ENCODE peak calls at places on chromosome 16, in nine cellular contexts. N is foreskin fibroblast, C is ascending aorta, H is PC-3, L is heart left ventricle, J is fibroblast of the aortic adventitia, W is HFFc6, E is nephron progenitor cell, U is heart right ventricle. G is an unnamed sample.

GRCh38 chr16:85334718-85335583 is 222.7 kb upstream of the CIBAR2 start:
- DNase-seq in N (no peak), C (no peak), H (peak), L (no peak), J (no peak), W (no peak), E (peak), U (no peak), G (peak)

GRCh38 chr16:30760577-30761426 is 1.1 kb downstream of the CFAP119 start:
- DNase-seq in N (no peak), C (no peak), H (no peak), L (no peak), J (no peak), W (no peak), E (no peak), U (no peak), G (no peak)

GRCh38 chr16:50839920-50840729 is 98.2 kb downstream of the CYLD start:
- DNase-seq in N (no peak), C (no peak), H (no peak), L (no peak), J (no peak), W (no peak), E (no peak), U (no peak), G (no peak)

GRCh38 chr16:89199241-89200123 is 855 bp downstream of the SLC22A31 start:
- DNase-seq in N (no peak), C (no peak), H (no peak), L (no peak), J (no peak), W (no peak), E (no peak), U (no peak), G (no peak)

GRCh38 chr16:55779391-55780094 is 53.4 kb downstream of the CES1 start:
- DNase-seq in N (no peak), C (no peak), H (no peak), L (no peak), J (no peak), W (no peak), E (no peak), U (no peak), G (no peak)

GRCh38 chr16:59154295-59154694 is 420.2 kb upstream of the GOT2 start:
- DNase-seq in N (no peak), C (no peak), H (no peak), L (no peak), J (no peak), W (no peak), E (no peak), U (no peak), G (no peak)

GRCh38 chr16:85373741-85374570 is 239.2 kb upstream of the GSE1 start:
- DNase-seq in N (no peak), C (no peak), H (no peak), L (no peak), J (no peak), W (no peak), E (no peak), U (no peak), G (no peak)

GRCh38 chr16:77233799-77234502 is 34.7 kb downstream of the SYCE1L start:
- DNase-seq in N (no peak), C (no peak), H (no peak), L (no peak), J (no peak), W (no peak), E (no peak), U (no peak), G (no peak)

GRCh38 chr16:74850027-74850426 is 75.4 kb upstream of the FA2H start:
- DNase-seq in N (no peak), C (no peak), H (no peak), L (no peak), J (no peak), W (no peak), E (no peak), U (no peak), G (no peak)

GRCh38 chr16:14225457-14225856 is 154.3 kb downstream of the MRTFB start:
- DNase-seq in N (no peak), C (no peak), H (no peak), L (no peak), J (no peak), W (no peak), E (no peak), U (no peak), G (no peak)

GRCh38 chr16:1509307-1510221 is 16.4 kb downstream of the TELO2 start:
- DNase-seq in N (no peak), C (peak), H (no peak), L (peak), J (no peak), W (no peak), E (no peak), U (peak), G (no peak)

GRCh38 chr16:53664724-53665345 is 38.8 kb downstream of the RPGRIP1L start:
- DNase-seq in N (peak), C (no peak), H (no peak), L (no peak), J (peak), W (peak), E (no peak), U (no peak), G (no peak)

GRCh38 chr16:70529051-70529777 is 5.6 kb downstream of the SF3B3 start:
- DNase-seq in N (peak), C (no peak), H (peak), L (no peak), J (peak), W (peak), E (no peak), U (no peak), G (peak)
- TF ChIP-seq CTCF in N (peak), C (peak), H (peak), L (peak), J (peak), W (peak), E (peak), U (peak), G (no peak)

GRCh38 chr16:21684199-21684598 is 20.4 kb downstream of the OTOA start:
- DNase-seq in N (no peak), C (no peak), H (no peak), L (no peak), J (no peak), W (no peak), E (no peak), U (no peak), G (peak)
- TF ChIP-seq CTCF in N (peak), C (no peak), H (peak), L (peak), J (peak), W (peak), E (peak), U (no peak), G (peak)

DNA sequence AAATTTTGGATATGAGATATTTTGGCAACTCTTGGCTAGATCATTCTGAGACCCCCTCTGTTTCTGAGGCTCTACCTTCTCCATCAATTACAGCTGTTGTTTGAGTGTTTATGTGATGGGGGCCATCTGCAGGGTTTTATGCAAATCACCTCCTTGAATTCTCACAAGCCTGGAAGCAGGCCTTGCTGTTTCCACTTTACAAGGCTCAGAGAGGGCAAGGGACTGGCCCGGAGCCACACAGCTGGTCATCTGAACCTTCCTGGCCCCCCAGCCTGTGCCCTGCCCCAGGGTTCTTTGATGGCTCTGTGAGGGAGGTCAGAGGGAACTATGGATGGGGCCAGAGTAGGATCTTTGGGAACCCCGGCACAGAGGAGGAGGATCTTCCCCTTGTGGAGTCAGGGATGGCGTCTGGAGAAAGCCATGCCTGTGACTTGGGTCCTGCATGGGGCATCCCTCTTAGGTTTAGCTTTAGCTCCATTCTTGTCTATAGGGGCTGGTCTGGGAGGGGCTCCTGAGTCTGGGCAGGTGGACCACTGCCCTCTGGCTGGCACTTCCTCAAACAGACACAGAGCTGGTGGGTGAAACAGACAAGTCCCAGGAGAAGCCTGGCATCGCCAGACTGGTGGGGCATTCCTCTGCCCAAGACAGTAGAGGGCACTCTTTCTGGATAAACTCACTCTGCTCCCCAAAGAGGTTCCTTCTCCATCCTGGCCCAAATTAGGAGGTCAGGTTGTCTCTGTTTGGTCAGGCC is 26.2 kb downstream of the IL21R start:
- DNase-seq in N (no peak), C (peak), H (no peak), L (no peak), J (no peak), W (no peak), E (no peak), U (no peak), G (no peak)
- TF ChIP-seq CTCF in N (no peak), C (no peak), H (peak), L (no peak), J (no peak), W (peak), E (no peak), U (peak), G (peak)

GRCh38 chr16:66127459-66128362 is 238.8 kb upstream of the CDH5 start:
- DNase-seq in N (no peak), C (no peak), H (peak), L (peak), J (no peak), W (no peak), E (peak), U (peak), G (no peak)
- TF ChIP-seq CTCF in N (no peak), C (no peak), H (no peak), L (peak), J (no peak), W (no peak), E (no peak), U (peak), G (no peak)

DNA sequence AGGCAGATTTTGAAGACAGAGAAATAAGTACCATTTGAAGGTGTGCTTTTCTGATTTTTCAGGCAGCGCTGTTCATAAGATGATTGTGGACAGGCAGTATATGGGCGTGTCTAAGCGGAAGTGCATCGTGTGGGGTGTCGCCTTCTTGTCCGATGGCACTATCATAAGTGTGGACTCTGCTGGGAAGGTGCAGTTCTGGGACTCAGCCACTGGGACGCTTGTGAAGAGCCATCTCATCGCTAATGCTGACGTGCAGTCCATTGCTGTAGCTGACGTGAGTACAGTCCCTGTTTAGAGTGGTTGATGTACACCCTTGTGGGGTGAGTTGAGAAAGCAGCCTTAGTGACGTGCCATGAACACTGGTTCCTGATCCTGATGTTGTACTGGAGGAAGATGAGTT is 10.7 kb downstream of the UTP4 start:
- DNase-seq in N (no peak), C (no peak), H (no peak), L (no peak), J (no peak), W (no peak), E (no peak), U (no peak), G (no peak)
- TF ChIP-seq CTCF in N (no peak), C (no peak), H (peak), L (no peak), J (peak), W (peak), E (no peak), U (no peak), G (no peak)

GRCh38 chr16:78256686-78257375 is 157.4 kb downstream of the WWOX start:
- DNase-seq in N (no peak), C (no peak), H (no peak), L (no peak), J (no peak), W (no peak), E (no peak), U (no peak), G (no peak)

GRCh38 chr16:78257376-78257728 is 157.9 kb downstream of the WWOX start:
- DNase-seq in N (no peak), C (no peak), H (no peak), L (no peak), J (no peak), W (no peak), E (peak), U (no peak), G (no peak)

GRCh38 chr16:78264642-78265041 is 165.2 kb downstream of the WWOX start:
- DNase-seq in N (no peak), C (no peak), H (no peak), L (no peak), J (no peak), W (no peak), E (no peak), U (no peak), G (no peak)

GRCh38 chr16:78258651-78259050 is 159.2 kb downstream of the WWOX start:
- DNase-seq in N (no peak), C (no peak), H (no peak), L (no peak), J (no peak), W (no peak), E (no peak), U (no peak), G (no peak)

DNA sequence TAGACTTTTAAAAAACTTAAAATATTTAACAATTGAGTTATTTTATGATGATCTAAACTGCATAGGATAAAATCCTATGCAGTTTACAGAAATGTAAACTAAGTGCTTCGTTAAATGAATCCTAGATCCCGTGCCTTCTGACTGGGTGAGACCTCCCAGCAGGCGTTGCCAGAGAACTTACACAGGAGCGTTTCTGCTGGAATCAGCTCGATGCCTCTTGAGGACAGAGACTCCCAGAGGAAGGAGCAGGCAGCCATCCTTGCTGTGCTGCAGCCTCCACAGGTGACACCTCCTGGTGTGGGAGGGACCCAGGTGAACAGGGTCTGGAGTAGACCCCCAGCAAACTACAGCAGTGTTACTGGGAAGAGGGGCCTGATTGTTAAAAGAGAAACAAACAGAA is 160.4 kb downstream of the WWOX start:
- DNase-seq in N (no peak), C (no peak), H (no peak), L (no peak), J (no peak), W (no peak), E (peak), U (no peak), G (no peak)
- TF ChIP-seq CTCF in N (no peak), C (no peak), H (no peak), L (no peak), J (no peak), W (no peak), E (no peak), U (no peak), G (no peak)

GRCh38 chr16:71559855-71560254 is 17.0 kb downstream of the TAT start:
- DNase-seq in N (no peak), C (no peak), H (no peak), L (no peak), J (no peak), W (no peak), E (no peak), U (no peak), G (no peak)
- TF ChIP-seq CTCF in N (no peak), C (no peak), H (no peak), L (no peak), J (no peak), W (no peak), E (no peak), U (no peak), G (no peak)

GRCh38 chr16:12215302-12216105 is 239.0 kb downstream of the SNX29 start:
- DNase-seq in N (no peak), C (no peak), H (no peak), L (no peak), J (no peak), W (no peak), E (no peak), U (no peak), G (no peak)
- TF ChIP-seq CTCF in N (peak), C (no peak), H (peak), L (peak), J (peak), W (peak), E (peak), U (peak), G (peak)

DNA sequence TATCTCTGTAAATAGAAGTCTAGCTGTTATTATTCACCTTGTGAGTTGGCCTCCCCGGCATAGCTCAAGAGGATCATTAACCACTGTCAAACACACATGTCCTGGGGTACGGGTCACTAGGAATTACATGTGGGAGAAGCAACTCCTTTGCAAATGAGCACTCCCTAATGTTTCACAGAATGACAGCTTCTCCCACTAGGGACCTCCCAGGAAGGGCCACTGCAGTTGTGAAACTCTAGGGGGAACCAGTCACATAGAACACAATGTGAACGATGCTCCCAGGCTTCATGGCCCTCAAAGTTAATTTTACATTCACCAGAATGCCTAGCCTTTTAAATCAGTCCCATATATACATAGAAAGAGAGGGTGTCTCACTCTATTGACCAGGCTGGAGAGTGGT is 12.4 kb upstream of the ZNF19 start:
- DNase-seq in N (no peak), C (no peak), H (no peak), L (no peak), J (no peak), W (no peak), E (no peak), U (no peak), G (peak)
- TF ChIP-seq CTCF in N (no peak), C (no peak), H (no peak), L (no peak), J (no peak), W (no peak), E (no peak), U (no peak), G (no peak)

G was measured in Calu3.